ENCODE peak calls at places on chromosomes 13 and 19, in eight cellular contexts. One of them, this sample, is unnamed.

GRCh38 chr13:27006519-27007161 is 165.0 kb downstream of the USP12 start:
- DNase-seq in HepG2: no peak
- DNase-seq in GM12878: no peak
- DNase-seq in GM23338: peak
- DNase-seq in HCT116: peak
- DNase-seq in A549: no peak
- DNase-seq in K562: no peak
- DNase-seq in Panc1: no peak
- DNase-seq in this sample: no peak

GRCh38 chr19:32337176-32337808 is 8.1 kb upstream of the ZNF507 start:
- DNase-seq in K562: no peak
- DNase-seq in GM12878: no peak
- DNase-seq in GM23338: no peak
- DNase-seq in HepG2: peak
- DNase-seq in Panc1: no peak
- DNase-seq in A549: no peak
- DNase-seq in HCT116: no peak
- DNase-seq in this sample: no peak

GRCh38 chr19:29404951-29405727 is 120.7 kb upstream of the VSTM2B start:
- DNase-seq in K562: no peak
- DNase-seq in Panc1: no peak
- DNase-seq in HepG2: no peak
- DNase-seq in GM12878: no peak
- DNase-seq in HCT116: no peak
- DNase-seq in GM23338: peak
- DNase-seq in A549: no peak
- DNase-seq in this sample: no peak

GRCh38 chr19:16334421-16334820 is 9.8 kb downstream of the KLF2 start:
- DNase-seq in K562: no peak
- DNase-seq in A549: no peak
- DNase-seq in GM12878: no peak
- DNase-seq in HepG2: no peak
- DNase-seq in GM23338: no peak
- DNase-seq in Panc1: no peak
- DNase-seq in HCT116: no peak
- DNase-seq in this sample: no peak

GRCh38 chr19:32924200-32924599 is 47.6 kb downstream of the CEP89 start:
- DNase-seq in HepG2: no peak
- DNase-seq in GM12878: no peak
- DNase-seq in A549: peak
- DNase-seq in HCT116: no peak
- DNase-seq in Panc1: no peak
- DNase-seq in K562: no peak
- DNase-seq in GM23338: no peak
- DNase-seq in this sample: no peak

GRCh38 chr19:55605207-55605636 is 225 bp upstream of the ZNF865 start:
- DNase-seq in K562: peak
- DNase-seq in Panc1: peak
- DNase-seq in HCT116: peak
- DNase-seq in GM23338: peak
- DNase-seq in HepG2: peak
- DNase-seq in GM12878: peak
- DNase-seq in A549: peak
- DNase-seq in this sample: peak

GRCh38 chr13:22278336-22278929 is 607.6 kb downstream of the FGF9 start:
- DNase-seq in GM12878: peak
- DNase-seq in HepG2: peak
- DNase-seq in Panc1: peak
- DNase-seq in A549: peak
- DNase-seq in HCT116: peak
- DNase-seq in GM23338: peak
- DNase-seq in K562: peak
- DNase-seq in this sample: no peak

GRCh38 chr19:18453269-18454024 is 15.5 kb upstream of the ISYNA1 start:
- DNase-seq in HCT116: no peak
- DNase-seq in Panc1: no peak
- DNase-seq in GM12878: no peak
- DNase-seq in HepG2: no peak
- DNase-seq in K562: no peak
- DNase-seq in A549: peak
- DNase-seq in GM23338: no peak
- DNase-seq in this sample: no peak

GRCh38 chr13:66036024-66036614 is 1194.0 kb downstream of the PCDH9 start:
- DNase-seq in A549: no peak
- DNase-seq in GM23338: peak
- DNase-seq in K562: peak
- DNase-seq in GM12878: no peak
- DNase-seq in HCT116: no peak
- DNase-seq in Panc1: no peak
- DNase-seq in HepG2: no peak
- DNase-seq in this sample: no peak

GRCh38 chr13:110137677-110138008 is 169.3 kb downstream of the COL4A1 start:
- DNase-seq in A549: peak
- DNase-seq in Panc1: no peak
- DNase-seq in HepG2: peak
- DNase-seq in GM23338: no peak
- DNase-seq in HCT116: peak
- DNase-seq in GM12878: no peak
- DNase-seq in K562: peak
- DNase-seq in this sample: no peak

GRCh38 chr13:109976206-109976997 is 190.0 kb upstream of the IRS2 start:
- DNase-seq in Panc1: no peak
- DNase-seq in HepG2: no peak
- DNase-seq in HCT116: no peak
- DNase-seq in GM23338: no peak
- DNase-seq in GM12878: no peak
- DNase-seq in A549: no peak
- DNase-seq in K562: no peak
- DNase-seq in this sample: no peak

GRCh38 chr19:34430738-34431625 is 2.8 kb downstream of the UBA2 start:
- DNase-seq in K562: peak
- DNase-seq in GM23338: peak
- DNase-seq in HCT116: peak
- DNase-seq in HepG2: peak
- DNase-seq in A549: peak
- DNase-seq in Panc1: peak
- DNase-seq in GM12878: no peak
- DNase-seq in this sample: peak

GRCh38 chr13:20801704-20802103 is 27.9 kb upstream of the EEF1AKMT1 start:
- DNase-seq in Panc1: no peak
- DNase-seq in GM23338: no peak
- DNase-seq in K562: peak
- DNase-seq in A549: no peak
- DNase-seq in HepG2: no peak
- DNase-seq in HCT116: no peak
- DNase-seq in GM12878: no peak
- DNase-seq in this sample: peak

GRCh38 chr19:10238172-10238783 is 7.1 kb upstream of the S1PR2 start:
- DNase-seq in Panc1: no peak
- DNase-seq in K562: no peak
- DNase-seq in HCT116: no peak
- DNase-seq in HepG2: peak
- DNase-seq in A549: peak
- DNase-seq in GM12878: no peak
- DNase-seq in GM23338: no peak
- DNase-seq in this sample: no peak

GRCh38 chr19:10420444-10421239 is at the start of gene PDE4A:
- DNase-seq in K562: peak
- DNase-seq in GM12878: no peak
- DNase-seq in A549: peak
- DNase-seq in Panc1: no peak
- DNase-seq in HepG2: no peak
- DNase-seq in HCT116: no peak
- DNase-seq in GM23338: peak
- DNase-seq in this sample: no peak

GRCh38 chr19:5964816-5965565 is 12.9 kb downstream of the RANBP3 start:
- DNase-seq in K562: no peak
- DNase-seq in HepG2: no peak
- DNase-seq in A549: no peak
- DNase-seq in HCT116: no peak
- DNase-seq in GM12878: no peak
- DNase-seq in GM23338: no peak
- DNase-seq in Panc1: no peak
- DNase-seq in this sample: no peak

GRCh38 chr13:108306768-108307332 is 37.3 kb downstream of the TNFSF13B start:
- DNase-seq in Panc1: no peak
- DNase-seq in HepG2: no peak
- DNase-seq in GM12878: no peak
- DNase-seq in K562: no peak
- DNase-seq in A549: no peak
- DNase-seq in HCT116: no peak
- DNase-seq in GM23338: no peak
- DNase-seq in this sample: no peak

GRCh38 chr13:51130348-51130747 is 19.3 kb upstream of the C13orf42 start:
- DNase-seq in GM23338: peak
- DNase-seq in K562: no peak
- DNase-seq in HepG2: no peak
- DNase-seq in GM12878: no peak
- DNase-seq in Panc1: no peak
- DNase-seq in HCT116: no peak
- DNase-seq in A549: no peak
- DNase-seq in this sample: no peak

GRCh38 chr19:5090780-5091575 is 122.1 kb downstream of the KDM4B start:
- DNase-seq in GM23338: no peak
- DNase-seq in HepG2: no peak
- DNase-seq in K562: peak
- DNase-seq in A549: no peak
- DNase-seq in HCT116: no peak
- DNase-seq in Panc1: no peak
- DNase-seq in GM12878: no peak
- DNase-seq in this sample: no peak

DNA sequence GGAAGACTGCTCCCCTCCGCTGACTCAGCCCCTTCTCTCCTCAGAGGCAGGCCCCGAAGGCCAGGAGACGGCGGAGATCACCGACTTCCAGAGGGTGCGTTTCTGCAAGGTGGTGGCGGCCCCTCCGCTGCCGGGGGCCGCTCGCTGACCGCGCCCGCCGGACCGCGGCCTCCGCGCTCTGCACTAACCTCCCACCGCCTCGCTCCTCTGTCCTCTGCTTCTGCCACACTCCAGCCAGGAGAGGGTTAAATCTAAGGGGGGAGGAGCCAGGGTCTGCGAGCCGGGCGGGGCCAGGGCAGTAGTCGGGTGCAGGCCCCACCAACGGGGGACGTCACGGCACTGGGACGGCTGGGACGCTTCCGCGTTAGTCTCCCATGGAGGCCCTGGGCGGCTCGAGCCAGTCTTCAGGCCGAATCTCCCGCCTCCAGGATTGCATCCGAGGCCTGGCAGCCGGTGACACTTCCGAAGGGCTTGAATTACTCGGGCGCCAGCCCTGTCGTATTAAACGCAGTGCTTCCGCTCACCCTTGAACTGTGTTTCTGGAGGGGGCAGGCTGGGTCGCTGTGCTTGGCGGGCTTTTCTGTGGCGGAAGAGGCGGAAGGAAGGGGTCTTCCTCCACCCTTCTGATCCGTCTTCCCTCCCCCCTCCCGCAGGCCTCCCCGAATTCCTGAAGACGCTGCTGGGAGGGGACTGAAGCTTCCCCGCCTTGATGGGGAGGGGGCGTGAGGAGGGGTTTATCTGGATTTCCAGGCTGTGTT is 1.2 kb upstream of the INAFM1 start:
- DNase-seq in K562: peak
- DNase-seq in GM12878: no peak
- DNase-seq in Panc1: no peak
- DNase-seq in GM23338: peak
- DNase-seq in HCT116: peak
- DNase-seq in A549: peak
- DNase-seq in HepG2: peak
- DNase-seq in this sample: peak
- TF ChIP-seq CTCF in K562: no peak
- TF ChIP-seq CTCF in GM12878: no peak
- TF ChIP-seq CTCF in Panc1: no peak
- TF ChIP-seq CTCF in GM23338: no peak
- TF ChIP-seq CTCF in HCT116: no peak
- TF ChIP-seq CTCF in A549: no peak
- TF ChIP-seq CTCF in HepG2: no peak
- TF ChIP-seq CTCF in this sample: no peak

GRCh38 chr19:35729763-35730162 is 12.0 kb downstream of the KMT2B start:
- DNase-seq in Panc1: no peak
- DNase-seq in HepG2: no peak
- DNase-seq in GM12878: no peak
- DNase-seq in A549: no peak
- DNase-seq in GM23338: no peak
- DNase-seq in K562: no peak
- DNase-seq in HCT116: no peak
- DNase-seq in this sample: no peak
- TF ChIP-seq REST in Panc1: no peak
- TF ChIP-seq REST in HepG2: no peak
- TF ChIP-seq REST in GM12878: no peak
- TF ChIP-seq REST in A549: no peak
- TF ChIP-seq REST in GM23338: no peak
- TF ChIP-seq REST in K562: no peak
- TF ChIP-seq REST in HCT116: no peak
- TF ChIP-seq REST in this sample: no peak

DNA sequence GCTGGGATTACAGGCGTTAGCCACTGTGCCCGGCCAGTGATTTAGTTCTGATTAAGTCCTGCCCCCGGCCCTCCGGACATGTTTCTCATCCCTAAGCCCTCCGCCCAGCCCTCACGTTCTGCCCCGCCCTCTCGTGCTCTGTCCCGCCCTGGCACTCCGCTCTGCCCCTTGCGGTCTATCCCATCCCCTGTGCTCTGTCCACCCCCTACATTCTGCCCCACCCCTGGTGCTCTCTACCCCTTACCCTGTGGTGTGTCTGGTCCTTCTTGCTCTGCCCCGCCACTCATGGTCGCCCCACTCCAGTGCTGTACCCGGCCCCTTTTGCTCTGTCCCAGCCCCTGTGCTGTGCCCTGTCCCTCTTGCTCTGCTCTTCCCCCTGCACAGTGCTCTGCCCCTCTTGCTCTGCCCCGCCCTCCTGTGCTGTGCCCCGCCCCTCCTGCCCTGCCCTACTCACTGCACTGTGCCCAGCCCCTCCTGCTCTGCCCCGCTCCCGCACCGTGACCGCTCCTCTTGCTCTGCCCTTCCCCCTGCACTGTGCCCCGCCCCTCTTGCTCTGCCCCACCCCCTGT is 3.0 kb downstream of the GTPBP3 start:
- DNase-seq in GM12878: no peak
- DNase-seq in Panc1: no peak
- DNase-seq in A549: peak
- DNase-seq in HCT116: no peak
- DNase-seq in GM23338: peak
- DNase-seq in K562: no peak
- DNase-seq in HepG2: peak
- DNase-seq in this sample: no peak
- H3K27ac ChIP-seq in GM12878: no peak
- H3K27ac ChIP-seq in Panc1: no peak
- H3K27ac ChIP-seq in A549: peak
- H3K27ac ChIP-seq in HCT116: peak
- H3K27ac ChIP-seq in GM23338: peak
- H3K27ac ChIP-seq in K562: no peak
- H3K27ac ChIP-seq in HepG2: peak
- H3K27ac ChIP-seq in this sample: no peak

GRCh38 chr13:87680298-87680697 is 9.1 kb downstream of the SLITRK5 start:
- DNase-seq in K562: no peak
- DNase-seq in GM23338: no peak
- DNase-seq in GM12878: no peak
- DNase-seq in A549: peak
- DNase-seq in HepG2: no peak
- DNase-seq in HCT116: no peak
- DNase-seq in Panc1: no peak
- DNase-seq in this sample: no peak
- TF ChIP-seq CTCF in K562: no peak
- TF ChIP-seq CTCF in GM23338: peak
- TF ChIP-seq CTCF in GM12878: no peak
- TF ChIP-seq CTCF in A549: peak
- TF ChIP-seq CTCF in HepG2: peak
- TF ChIP-seq CTCF in HCT116: no peak
- TF ChIP-seq CTCF in Panc1: peak
- TF ChIP-seq CTCF in this sample: no peak

GRCh38 chr19:35742121-35742724 is at the start of gene IGFLR1:
- DNase-seq in HCT116: no peak
- DNase-seq in HepG2: no peak
- DNase-seq in K562: no peak
- DNase-seq in GM12878: peak
- DNase-seq in GM23338: no peak
- DNase-seq in Panc1: no peak
- DNase-seq in A549: no peak
- DNase-seq in this sample: no peak
- TF ChIP-seq REST in HCT116: no peak
- TF ChIP-seq REST in HepG2: no peak
- TF ChIP-seq REST in K562: no peak
- TF ChIP-seq REST in GM12878: no peak
- TF ChIP-seq REST in GM23338: no peak
- TF ChIP-seq REST in Panc1: no peak
- TF ChIP-seq REST in A549: no peak
- TF ChIP-seq REST in this sample: no peak